ENCODE peak calls at places on chromosome 3, in four cellular contexts. W is GM12878, H is K562, L is IMR-90. M is an unnamed sample.

GRCh38 chr3:133444071-133444774 is 44.4 kb downstream of the BFSP2 start:
- DNase-seq in L (peak; percentile 24), H (no peak), W (no peak), M (no peak)

GRCh38 chr3:14625443-14625842 is 26.1 kb upstream of the CCDC174 start:
- DNase-seq in W (no peak), L (no peak), H (no peak), M (no peak)

GRCh38 chr3:159853506-159853864 is 135.2 kb upstream of the IL12A start:
- DNase-seq in H (no peak), L (no peak), W (no peak), M (no peak)

GRCh38 chr3:182349951-182350350 is 443.4 kb upstream of the ATP11B start:
- DNase-seq in W (no peak), H (no peak), L (no peak), M (no peak)

GRCh38 chr3:149512073-149512782 is 37.7 kb downstream of the TM4SF4 start:
- DNase-seq in H (peak; percentile 56), W (no peak), L (peak; percentile 72), M (peak; percentile 77)

GRCh38 chr3:182735672-182736071 is 57.6 kb upstream of the ATP11B start:
- DNase-seq in W (no peak), L (peak; percentile 47), H (no peak), M (peak; percentile 79)

GRCh38 chr3:183328823-183329222 is 75.8 kb downstream of the B3GNT5 start:
- DNase-seq in W (no peak), L (peak; percentile 17), H (no peak), M (no peak)

GRCh38 chr3:53493997-53494791 is at the start of gene CACNA1D:
- DNase-seq in H (no peak), W (no peak), L (no peak), M (no peak)

GRCh38 chr3:136954980-136955780 is 2.6 kb upstream of the IL20RB start:
- DNase-seq in L (no peak), W (no peak), H (no peak), M (no peak)

GRCh38 chr3:107818025-107818424 is 272.8 kb downstream of the CD47 start:
- DNase-seq in L (no peak), W (no peak), H (no peak), M (no peak)

GRCh38 chr3:110027446-110027845 is 690.1 kb upstream of the DPPA4 start:
- DNase-seq in W (no peak), H (no peak), L (peak; percentile 78), M (no peak)

GRCh38 chr3:119194237-119195150 is 21.1 kb downstream of the UPK1B start:
- DNase-seq in W (no peak), H (no peak), L (peak; percentile 67), M (no peak)

GRCh38 chr3:110414851-110415250 is 656.8 kb upstream of the NECTIN3 start:
- DNase-seq in W (no peak), L (peak; percentile 88), H (no peak), M (peak; percentile 79)

GRCh38 chr3:39067286-39067685 is 15.5 kb downstream of the WDR48 start:
- DNase-seq in H (no peak), L (no peak), W (no peak), M (no peak)

GRCh38 chr3:39063143-39063542 is 11.3 kb downstream of the WDR48 start:
- DNase-seq in L (no peak), H (no peak), W (no peak), M (no peak)

GRCh38 chr3:39065197-39065596 is 13.4 kb downstream of the WDR48 start:
- DNase-seq in H (no peak), L (peak; percentile 60), W (no peak), M (peak; percentile 29)

GRCh38 chr3:39062180-39062579 is 10.4 kb downstream of the WDR48 start:
- DNase-seq in H (no peak), L (no peak), W (no peak), M (no peak)

GRCh38 chr3:39064646-39065045 is 12.8 kb downstream of the WDR48 start:
- DNase-seq in W (no peak), L (peak; percentile 63), H (no peak), M (no peak)
- TF ChIP-seq FOS in W (no peak), L (no peak), H (no peak), M (no peak)

GRCh38 chr3:141939759-141940158 is 63.3 kb downstream of the ATP1B3 start:
- DNase-seq in H (no peak), L (no peak), W (no peak), M (no peak)

GRCh38 chr3:141938011-141938350 is 61.5 kb downstream of the ATP1B3 start:
- DNase-seq in L (no peak), W (no peak), H (no peak), M (no peak)

GRCh38 chr3:141942006-141942405 is 65.6 kb downstream of the ATP1B3 start:
- DNase-seq in L (no peak), W (no peak), H (no peak), M (no peak)

GRCh38 chr3:141940204-141940776 is 63.8 kb downstream of the ATP1B3 start:
- DNase-seq in W (no peak), H (no peak), L (peak; percentile 68), M (peak; percentile 84)

DNA sequence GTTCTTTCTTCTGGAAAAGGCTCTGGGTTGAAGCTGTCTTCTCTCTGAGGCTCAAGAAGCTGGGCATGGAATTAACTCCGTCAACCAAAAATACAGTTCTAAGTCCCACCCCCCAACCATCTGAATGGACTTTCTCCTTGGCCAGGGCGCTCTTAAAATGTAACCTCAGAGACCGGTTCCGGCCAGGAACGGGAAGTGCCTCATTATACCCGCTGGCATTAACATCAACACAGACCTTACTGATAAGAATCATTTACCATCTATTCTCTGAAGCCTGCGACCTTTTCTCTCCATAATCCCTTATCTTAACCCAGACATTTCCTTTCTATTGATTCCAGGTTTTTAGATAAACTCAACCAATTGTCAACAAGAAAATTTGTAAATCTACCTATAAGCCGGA is 64.7 kb downstream of the ATP1B3 start:
- DNase-seq in W (no peak), H (no peak), L (no peak), M (peak; percentile 24)
- H3K27ac ChIP-seq in W (no peak overlapping the region), H (no peak overlapping the region), L (no peak overlapping the region), M (no peak overlapping the region)

DNA sequence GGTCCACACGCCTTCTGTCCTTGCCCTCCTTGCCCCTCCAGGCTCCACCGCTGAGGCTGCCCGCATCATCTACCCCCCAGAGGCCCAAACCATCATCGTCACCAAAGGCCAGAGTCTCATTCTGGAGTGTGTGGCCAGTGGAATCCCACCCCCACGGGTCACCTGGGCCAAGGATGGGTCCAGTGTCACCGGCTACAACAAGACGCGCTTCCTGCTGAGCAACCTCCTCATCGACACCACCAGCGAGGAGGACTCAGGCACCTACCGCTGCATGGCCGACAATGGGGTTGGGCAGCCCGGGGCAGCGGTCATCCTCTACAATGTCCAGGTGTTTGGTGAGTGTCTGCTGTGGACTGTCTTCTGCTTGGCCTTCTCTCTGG is 61.0 kb downstream of the BOC start:
- DNase-seq in W (no peak), L (no peak), H (no peak), M (no peak)
- H3K4me2 ChIP-seq in W (no peak overlapping the region), L (no peak overlapping the region), H (no peak overlapping the region), M (no peak overlapping the region)

GRCh38 chr3:179260949-179261765 is 10.2 kb upstream of the KCNMB3 start:
- DNase-seq in H (peak; percentile 91), L (peak; percentile 48), W (no peak), M (peak; percentile 58)
- TF ChIP-seq FOS in H (no peak), L (no peak), W (no peak), M (no peak)

DNA sequence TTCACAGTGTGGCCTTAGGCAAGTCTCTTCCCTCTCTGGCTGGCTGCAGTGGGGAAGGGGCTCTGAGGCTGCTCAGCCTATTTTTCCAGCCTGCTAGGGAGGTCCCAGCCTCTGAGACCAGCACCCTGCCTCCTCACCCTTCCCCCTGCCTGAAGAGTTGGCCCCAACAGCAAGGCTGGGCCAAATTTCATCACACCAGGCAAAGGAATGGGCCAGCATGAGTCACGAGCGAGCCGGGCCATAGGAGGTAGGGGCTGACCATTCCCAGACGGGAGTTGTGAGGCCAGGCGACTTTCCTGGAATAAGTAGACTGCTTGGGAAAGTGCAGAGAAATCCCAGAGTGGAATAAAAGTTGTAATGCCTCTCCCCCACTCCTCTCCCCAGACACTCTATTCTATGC is 5.7 kb upstream of the FBLN2 start:
- DNase-seq in H (no peak), L (peak; percentile 87), W (no peak), M (no peak)
- H3K27ac ChIP-seq in H (no peak overlapping the region), L (peak overlapping the region; percentile 89), W (no peak overlapping the region), M (no peak overlapping the region)

GRCh38 chr3:172065534-172065933 is 26.2 kb downstream of the FNDC3B start:
- DNase-seq in W (no peak), L (peak; percentile 92), H (no peak), M (peak; percentile 84)
- H3K4me2 ChIP-seq in W (no peak overlapping the region), L (peak overlapping the region; percentile 61), H (peak overlapping the region; percentile 58), M (peak overlapping the region; percentile 60)

GRCh38 chr3:197858133-197858532 is 67.1 kb downstream of the LRCH3 start:
- DNase-seq in H (no peak), L (no peak), W (no peak), M (no peak)

GRCh38 chr3:197856199-197856816 is 65.3 kb downstream of the LRCH3 start:
- DNase-seq in H (no peak), L (no peak), W (no peak), M (no peak)

GRCh38 chr3:197858598-197858997 is 67.5 kb downstream of the LRCH3 start:
- DNase-seq in W (no peak), L (no peak), H (no peak), M (no peak)

GRCh38 chr3:197854596-197855343 is 63.7 kb downstream of the LRCH3 start:
- DNase-seq in H (no peak), W (no peak), L (peak; percentile 99), M (peak; percentile 5)
- TF ChIP-seq FOS in H (no peak), W (no peak), L (no peak), M (no peak)

GRCh38 chr3:187571701-187572100 is 98.5 kb downstream of the SST start:
- DNase-seq in L (no peak), H (no peak), W (no peak), M (no peak)

GRCh38 chr3:187568171-187568570 is 102.0 kb downstream of the SST start:
- DNase-seq in L (no peak), H (no peak), W (no peak), M (no peak)

GRCh38 chr3:187567026-187567425 is 103.2 kb downstream of the SST start:
- DNase-seq in H (no peak), L (peak; percentile 7), W (no peak), M (no peak)

GRCh38 chr3:187565701-187566100 is 104.5 kb downstream of the SST start:
- DNase-seq in W (no peak), L (no peak), H (no peak), M (no peak)

GRCh38 chr3:187567741-187568140 is 102.5 kb downstream of the SST start:
- DNase-seq in W (no peak), H (no peak), L (peak; percentile 57), M (no peak)
- H3K27ac ChIP-seq in W (no peak overlapping the region), H (no peak overlapping the region), L (peak overlapping the region; percentile 69), M (no peak overlapping the region)

GRCh38 chr3:188789201-188789600 is 382.6 kb upstream of the TPRG1 start:
- DNase-seq in H (no peak), W (no peak), L (peak; percentile 30), M (peak; percentile 20)
- H3K4me2 ChIP-seq in H (no peak overlapping the region), W (no peak overlapping the region), L (no peak overlapping the region), M (peak overlapping the region; percentile 31)

DNA sequence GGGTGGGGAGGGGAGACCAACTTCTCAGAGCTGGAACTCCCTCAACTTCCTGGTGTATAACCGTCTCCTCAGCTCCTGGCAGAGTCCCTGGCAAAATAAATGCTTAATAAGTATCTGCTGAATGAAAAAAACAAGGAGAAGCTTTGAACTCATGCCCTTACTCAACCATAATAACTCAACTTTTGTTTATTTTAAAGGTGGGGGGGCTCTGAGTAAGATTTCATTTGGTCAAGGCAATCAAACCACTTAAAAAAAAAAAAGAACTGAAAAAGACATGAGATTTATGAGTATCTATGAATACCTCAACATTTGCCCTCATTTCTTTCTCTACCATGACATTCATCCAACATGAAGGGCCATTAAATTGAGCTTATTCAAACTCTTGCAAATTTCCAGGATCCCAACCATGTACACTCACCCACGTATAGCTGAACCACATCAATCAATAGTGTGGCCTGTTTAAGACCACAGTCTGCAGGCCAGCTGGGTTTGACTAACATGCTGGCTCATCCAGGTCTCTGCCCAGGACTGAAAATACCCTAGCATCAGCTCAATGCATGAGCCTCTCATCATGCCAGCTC is 157.9 kb downstream of the FOXP1 start:
- DNase-seq in W (no peak), H (no peak), L (peak; percentile 92), M (no peak)
- TF ChIP-seq FOS in W (no peak), H (no peak), L (no peak), M (no peak)